ENCODE peak calls at places on chromosomes 12 and 14, in seven cellular contexts. G is NCI-H510A treated with DMSO at 0.1 percent for 48 hours, Z is head of caudate nucleus, S is germinal center, K is fibroblast of the aortic adventitia, T is NCI-H2107, R is mucosa of gallbladder. D is an unnamed sample.

GRCh38 chr14:77307099-77307496 is 13.6 kb downstream of the POMT2 start:
- DNase-seq in S (no peak), Z (peak), K (peak), R (no peak), G (no peak), T (no peak), D (no peak)

GRCh38 chr14:50452979-50453705 is 56.5 kb upstream of the CDKL1 start:
- DNase-seq in T (no peak), Z (no peak), R (no peak), S (no peak), G (no peak), K (peak), D (no peak)

GRCh38 chr12:45730116-45730841 is 773 bp downstream of the ARID2 start:
- DNase-seq in R (peak), T (no peak), G (peak), Z (peak), K (peak), S (peak), D (no peak)

GRCh38 chr12:4448376-4448775 is 2.8 kb upstream of the FGF6 start:
- DNase-seq in S (no peak), R (no peak), Z (no peak), G (no peak), T (no peak), K (no peak), D (no peak)

GRCh38 chr14:32102152-32102787 is 25.2 kb downstream of the ARHGAP5 start:
- DNase-seq in Z (no peak), R (no peak), G (no peak), T (no peak), K (no peak), S (no peak), D (no peak)

GRCh38 chr12:70648831-70649230 is 11.6 kb upstream of the PTPRB start:
- DNase-seq in G (no peak), R (no peak), S (no peak), T (no peak), Z (no peak), K (peak), D (no peak)

GRCh38 chr14:45426685-45427282 is 173.8 kb upstream of the MIS18BP1 start:
- DNase-seq in G (peak), S (peak), R (no peak), K (peak), Z (no peak), T (peak), D (peak)

GRCh38 chr14:64878775-64879634 is 702 bp downstream of the SPTB start:
- DNase-seq in G (peak), T (peak), K (no peak), Z (peak), R (no peak), S (no peak), D (peak)

GRCh38 chr12:93851245-93851665 is 174.1 kb downstream of the CRADD start:
- DNase-seq in G (no peak), S (no peak), T (no peak), Z (no peak), R (no peak), K (no peak), D (no peak)

GRCh38 chr12:9640024-9640423 is 29.5 kb upstream of the CLEC2D start:
- DNase-seq in K (no peak), R (no peak), Z (no peak), G (no peak), S (no peak), T (no peak), D (no peak)

GRCh38 chr12:12979731-12980259 is 20.3 kb downstream of the HEBP1 start:
- DNase-seq in T (no peak), Z (no peak), S (no peak), R (peak), K (peak), G (no peak), D (no peak)

GRCh38 chr14:67575684-67576083 is 24.4 kb downstream of the PIGH start:
- DNase-seq in G (no peak), T (no peak), S (no peak), Z (no peak), R (peak), K (no peak), D (no peak)

GRCh38 chr14:77043177-77043983 is 14.9 kb upstream of the IRF2BPL start:
- DNase-seq in K (peak), T (no peak), Z (peak), G (no peak), R (no peak), S (no peak), D (no peak)

GRCh38 chr14:64726585-64726890 is 22.3 kb downstream of the PLEKHG3 start:
- DNase-seq in G (peak), T (peak), R (peak), S (no peak), K (no peak), Z (no peak), D (no peak)

GRCh38 chr12:107731376-107731775 is 29.6 kb downstream of the PRDM4 start:
- DNase-seq in Z (no peak), T (no peak), K (no peak), G (no peak), R (no peak), S (peak), D (no peak)

GRCh38 chr12:7190268-7191055 is 976 bp downstream of the PEX5 start:
- DNase-seq in S (peak), R (no peak), G (no peak), K (peak), Z (peak), T (no peak), D (peak)